ENCODE peak calls at places on chromosome X, in five cellular contexts. X is fibroblast of pulmonary artery, Q is OCI-LY7, L is left ventricle myocardium inferior, F is colonic mucosa. K is an unnamed sample.

GRCh38 chrX:57528670-57529255 is 63.0 kb upstream of the ZXDB start:
- DNase-seq in X (peak), Q (peak), L (no peak), F (peak), K (no peak)

GRCh38 chrX:153412746-153413720 is 1.8 kb downstream of the ZFP92 start:
- DNase-seq in X (no peak), Q (no peak), L (no peak), F (no peak), K (no peak)

GRCh38 chrX:119726900-119727555 is 31.4 kb upstream of the SOWAHD start:
- DNase-seq in X (no peak), Q (no peak), L (no peak), F (no peak), K (no peak)

GRCh38 chrX:143664302-143664701 is 28.4 kb upstream of the SLITRK4 start:
- DNase-seq in X (peak), Q (peak), L (no peak), F (no peak), K (no peak)

GRCh38 chrX:134600714-134601113 is 57.6 kb downstream of the PLAC1 start:
- DNase-seq in X (peak), Q (no peak), L (no peak), F (no peak), K (no peak)

GRCh38 chrX:69195197-69195596 is 29.9 kb upstream of the PJA1 start:
- DNase-seq in X (no peak), Q (no peak), L (no peak), F (no peak), K (no peak)

GRCh38 chrX:22922961-22923360 is 76.8 kb upstream of the DDX53 start:
- DNase-seq in X (peak), Q (no peak), L (no peak), F (no peak), K (peak)

GRCh38 chrX:11944486-11944885 is 186.4 kb downstream of the MSL3 start:
- DNase-seq in X (peak), Q (peak), L (no peak), F (no peak), K (no peak)

GRCh38 chrX:619451-619811 is 11.2 kb upstream of the SHOX start:
- DNase-seq in X (no peak), Q (no peak), L (no peak), F (no peak), K (no peak)

GRCh38 chrX:56733459-56734046 is 4.5 kb downstream of the NBDY start:
- DNase-seq in X (peak), Q (peak), L (no peak), F (peak), K (no peak)

GRCh38 chrX:55524487-55524886 is 34.8 kb upstream of the USP51 start:
- DNase-seq in X (peak), Q (no peak), L (no peak), F (no peak), K (no peak)

K was measured in non-pigmented ciliary epithelial cell.